ENCODE peak calls at places on chromosomes 11 and 22, in nine cellular contexts. One of them, this sample, is unnamed.

GRCh38 chr11:58913685-58914084 is 25.6 kb upstream of the GLYATL1 start:
- DNase-seq in T-helper 2 cell: no peak
- DNase-seq in hypothalamus: no peak
- DNase-seq in NCI-H1930: no peak
- DNase-seq in pancreas: no peak
- DNase-seq in ELR: no peak
- DNase-seq in NCI-H524 treated with DMSO at 0.1 percent for 48 hours: no peak
- DNase-seq in MCF 10A: no peak
- DNase-seq in iPS-NIHi11: no peak
- DNase-seq in this sample: no peak

GRCh38 chr11:102118937-102119336 is 8.7 kb downstream of the YAP1 start:
- DNase-seq in NCI-H1930: no peak
- DNase-seq in T-helper 2 cell: no peak
- DNase-seq in MCF 10A: no peak
- DNase-seq in iPS-NIHi11: no peak
- DNase-seq in ELR: no peak
- DNase-seq in hypothalamus: no peak
- DNase-seq in pancreas: no peak
- DNase-seq in NCI-H524 treated with DMSO at 0.1 percent for 48 hours: no peak
- DNase-seq in this sample: no peak

GRCh38 chr11:20357150-20357549 is 6.4 kb upstream of the HTATIP2 start:
- DNase-seq in MCF 10A: no peak
- DNase-seq in pancreas: no peak
- DNase-seq in iPS-NIHi11: no peak
- DNase-seq in T-helper 2 cell: no peak
- DNase-seq in NCI-H524 treated with DMSO at 0.1 percent for 48 hours: no peak
- DNase-seq in ELR: no peak
- DNase-seq in NCI-H1930: no peak
- DNase-seq in hypothalamus: no peak
- DNase-seq in this sample: no peak

GRCh38 chr11:43712676-43713075 is 32.1 kb downstream of the HSD17B12 start:
- DNase-seq in pancreas: no peak
- DNase-seq in hypothalamus: no peak
- DNase-seq in T-helper 2 cell: no peak
- DNase-seq in NCI-H524 treated with DMSO at 0.1 percent for 48 hours: no peak
- DNase-seq in ELR: peak; percentile 73
- DNase-seq in MCF 10A: no peak
- DNase-seq in NCI-H1930: no peak
- DNase-seq in iPS-NIHi11: no peak
- DNase-seq in this sample: no peak

GRCh38 chr22:47406180-47406723 is 643.8 kb downstream of the TBC1D22A start:
- DNase-seq in iPS-NIHi11: no peak
- DNase-seq in MCF 10A: no peak
- DNase-seq in hypothalamus: no peak
- DNase-seq in NCI-H524 treated with DMSO at 0.1 percent for 48 hours: no peak
- DNase-seq in NCI-H1930: no peak
- DNase-seq in ELR: no peak
- DNase-seq in T-helper 2 cell: no peak
- DNase-seq in pancreas: no peak
- DNase-seq in this sample: no peak

GRCh38 chr11:376531-377173 is 7.4 kb downstream of the B4GALNT4 start:
- DNase-seq in iPS-NIHi11: no peak
- DNase-seq in MCF 10A: no peak
- DNase-seq in pancreas: no peak
- DNase-seq in NCI-H1930: no peak
- DNase-seq in ELR: no peak
- DNase-seq in NCI-H524 treated with DMSO at 0.1 percent for 48 hours: no peak
- DNase-seq in T-helper 2 cell: no peak
- DNase-seq in hypothalamus: no peak
- DNase-seq in this sample: no peak

GRCh38 chr11:34439521-34440258 is 956 bp downstream of the CAT start:
- DNase-seq in ELR: no peak
- DNase-seq in hypothalamus: no peak
- DNase-seq in pancreas: no peak
- DNase-seq in NCI-H1930: no peak
- DNase-seq in MCF 10A: no peak
- DNase-seq in NCI-H524 treated with DMSO at 0.1 percent for 48 hours: no peak
- DNase-seq in T-helper 2 cell: peak; percentile 8
- DNase-seq in iPS-NIHi11: no peak
- DNase-seq in this sample: no peak

GRCh38 chr11:110121204-110121603 is 28.0 kb downstream of the ZC3H12C start:
- DNase-seq in hypothalamus: no peak
- DNase-seq in NCI-H1930: no peak
- DNase-seq in MCF 10A: peak; percentile 71
- DNase-seq in pancreas: no peak
- DNase-seq in T-helper 2 cell: no peak
- DNase-seq in NCI-H524 treated with DMSO at 0.1 percent for 48 hours: no peak
- DNase-seq in ELR: peak; percentile 78
- DNase-seq in iPS-NIHi11: no peak
- DNase-seq in this sample: no peak

GRCh38 chr11:129951201-129951882 is 51.3 kb downstream of the PRDM10 start:
- DNase-seq in iPS-NIHi11: no peak
- DNase-seq in T-helper 2 cell: no peak
- DNase-seq in pancreas: no peak
- DNase-seq in NCI-H1930: no peak
- DNase-seq in NCI-H524 treated with DMSO at 0.1 percent for 48 hours: no peak
- DNase-seq in hypothalamus: no peak
- DNase-seq in ELR: no peak
- DNase-seq in MCF 10A: no peak
- DNase-seq in this sample: no peak

GRCh38 chr22:48336339-48337060 is 1491.2 kb downstream of the BRD1 start:
- DNase-seq in iPS-NIHi11: no peak
- DNase-seq in hypothalamus: no peak
- DNase-seq in MCF 10A: no peak
- DNase-seq in NCI-H1930: no peak
- DNase-seq in T-helper 2 cell: no peak
- DNase-seq in pancreas: no peak
- DNase-seq in ELR: no peak
- DNase-seq in NCI-H524 treated with DMSO at 0.1 percent for 48 hours: no peak
- DNase-seq in this sample: no peak

GRCh38 chr11:110432713-110433392 is 3.1 kb downstream of the FDX1 start:
- DNase-seq in ELR: peak; percentile 20
- DNase-seq in iPS-NIHi11: no peak
- DNase-seq in T-helper 2 cell: no peak
- DNase-seq in hypothalamus: no peak
- DNase-seq in NCI-H524 treated with DMSO at 0.1 percent for 48 hours: no peak
- DNase-seq in MCF 10A: no peak
- DNase-seq in pancreas: no peak
- DNase-seq in NCI-H1930: no peak
- DNase-seq in this sample: no peak

GRCh38 chr11:12174145-12175143 is 64.1 kb downstream of the MICAL2 start:
- DNase-seq in NCI-H1930: no peak
- DNase-seq in ELR: peak; percentile 84
- DNase-seq in pancreas: no peak
- DNase-seq in T-helper 2 cell: peak; percentile 96
- DNase-seq in hypothalamus: no peak
- DNase-seq in iPS-NIHi11: no peak
- DNase-seq in NCI-H524 treated with DMSO at 0.1 percent for 48 hours: no peak
- DNase-seq in MCF 10A: peak; percentile 53
- DNase-seq in this sample: peak; percentile 59

GRCh38 chr22:27475548-27475897 is 326.0 kb downstream of the MN1 start:
- DNase-seq in pancreas: no peak
- DNase-seq in hypothalamus: no peak
- DNase-seq in iPS-NIHi11: no peak
- DNase-seq in NCI-H524 treated with DMSO at 0.1 percent for 48 hours: no peak
- DNase-seq in ELR: peak; percentile 40
- DNase-seq in MCF 10A: no peak
- DNase-seq in NCI-H1930: no peak
- DNase-seq in T-helper 2 cell: no peak
- DNase-seq in this sample: no peak

GRCh38 chr11:45211732-45212131 is 65.3 kb downstream of the PRDM11 start:
- DNase-seq in pancreas: no peak
- DNase-seq in NCI-H1930: no peak
- DNase-seq in hypothalamus: no peak
- DNase-seq in ELR: peak; percentile 8
- DNase-seq in MCF 10A: no peak
- DNase-seq in NCI-H524 treated with DMSO at 0.1 percent for 48 hours: no peak
- DNase-seq in T-helper 2 cell: no peak
- DNase-seq in iPS-NIHi11: no peak
- DNase-seq in this sample: no peak

GRCh38 chr11:78800089-78800690 is 225.5 kb upstream of the NARS2 start:
- DNase-seq in ELR: no peak
- DNase-seq in iPS-NIHi11: no peak
- DNase-seq in T-helper 2 cell: no peak
- DNase-seq in hypothalamus: no peak
- DNase-seq in MCF 10A: no peak
- DNase-seq in NCI-H524 treated with DMSO at 0.1 percent for 48 hours: no peak
- DNase-seq in pancreas: no peak
- DNase-seq in NCI-H1930: no peak
- DNase-seq in this sample: no peak

GRCh38 chr22:45290410-45290936 is 5.7 kb downstream of the UPK3A start:
- DNase-seq in hypothalamus: peak; percentile 38
- DNase-seq in iPS-NIHi11: peak; percentile 49
- DNase-seq in pancreas: no peak
- DNase-seq in MCF 10A: peak; percentile 74
- DNase-seq in NCI-H1930: no peak
- DNase-seq in T-helper 2 cell: peak; percentile 32
- DNase-seq in NCI-H524 treated with DMSO at 0.1 percent for 48 hours: peak; percentile 62
- DNase-seq in ELR: peak; percentile 60
- DNase-seq in this sample: no peak

GRCh38 chr22:27358096-27358870 is 443.3 kb downstream of the MN1 start:
- DNase-seq in pancreas: no peak
- DNase-seq in MCF 10A: no peak
- DNase-seq in iPS-NIHi11: no peak
- DNase-seq in hypothalamus: no peak
- DNase-seq in T-helper 2 cell: no peak
- DNase-seq in ELR: no peak
- DNase-seq in NCI-H1930: peak; percentile 91
- DNase-seq in NCI-H524 treated with DMSO at 0.1 percent for 48 hours: no peak
- DNase-seq in this sample: no peak

GRCh38 chr22:41140365-41140957 is 48.1 kb downstream of the EP300 start:
- DNase-seq in pancreas: no peak
- DNase-seq in T-helper 2 cell: no peak
- DNase-seq in iPS-NIHi11: no peak
- DNase-seq in NCI-H1930: no peak
- DNase-seq in MCF 10A: no peak
- DNase-seq in hypothalamus: no peak
- DNase-seq in ELR: no peak
- DNase-seq in NCI-H524 treated with DMSO at 0.1 percent for 48 hours: no peak
- DNase-seq in this sample: no peak

GRCh38 chr11:46642627-46643335 is 25.4 kb downstream of the ATG13 start:
- DNase-seq in T-helper 2 cell: no peak
- DNase-seq in ELR: no peak
- DNase-seq in NCI-H1930: no peak
- DNase-seq in MCF 10A: no peak
- DNase-seq in iPS-NIHi11: no peak
- DNase-seq in pancreas: no peak
- DNase-seq in NCI-H524 treated with DMSO at 0.1 percent for 48 hours: no peak
- DNase-seq in hypothalamus: no peak
- DNase-seq in this sample: no peak

GRCh38 chr22:28442951-28443876 is 236.4 kb downstream of the TTC28 start:
- DNase-seq in iPS-NIHi11: peak; percentile 78
- DNase-seq in ELR: peak; percentile 63
- DNase-seq in MCF 10A: no peak
- DNase-seq in pancreas: peak; percentile 73
- DNase-seq in NCI-H524 treated with DMSO at 0.1 percent for 48 hours: no peak
- DNase-seq in hypothalamus: peak; percentile 78
- DNase-seq in T-helper 2 cell: peak; percentile 32
- DNase-seq in NCI-H1930: no peak
- DNase-seq in this sample: no peak

GRCh38 chr11:28581286-28582242 is 473.4 kb downstream of the METTL15 start:
- DNase-seq in T-helper 2 cell: no peak
- DNase-seq in MCF 10A: peak; percentile 16
- DNase-seq in ELR: peak; percentile 70
- DNase-seq in NCI-H1930: no peak
- DNase-seq in iPS-NIHi11: no peak
- DNase-seq in NCI-H524 treated with DMSO at 0.1 percent for 48 hours: no peak
- DNase-seq in pancreas: no peak
- DNase-seq in hypothalamus: no peak
- DNase-seq in this sample: no peak

GRCh38 chr11:82174610-82175009 is 559.1 kb downstream of the FAM181B start:
- DNase-seq in T-helper 2 cell: no peak
- DNase-seq in NCI-H524 treated with DMSO at 0.1 percent for 48 hours: no peak
- DNase-seq in MCF 10A: peak; percentile 19
- DNase-seq in pancreas: no peak
- DNase-seq in ELR: peak; percentile 0
- DNase-seq in iPS-NIHi11: peak; percentile 12
- DNase-seq in NCI-H1930: no peak
- DNase-seq in hypothalamus: no peak
- DNase-seq in this sample: no peak

GRCh38 chr11:119262668-119263351 is 54.1 kb downstream of the MCAM start:
- DNase-seq in ELR: peak; percentile 82
- DNase-seq in T-helper 2 cell: peak; percentile 65
- DNase-seq in NCI-H1930: no peak
- DNase-seq in MCF 10A: peak; percentile 32
- DNase-seq in hypothalamus: no peak
- DNase-seq in NCI-H524 treated with DMSO at 0.1 percent for 48 hours: no peak
- DNase-seq in pancreas: no peak
- DNase-seq in iPS-NIHi11: no peak
- DNase-seq in this sample: no peak

GRCh38 chr11:67665537-67666302 is 8.7 kb downstream of the ALDH3B2 start:
- DNase-seq in NCI-H1930: no peak
- DNase-seq in pancreas: peak; percentile 55
- DNase-seq in NCI-H524 treated with DMSO at 0.1 percent for 48 hours: no peak
- DNase-seq in T-helper 2 cell: no peak
- DNase-seq in iPS-NIHi11: peak; percentile 67
- DNase-seq in ELR: peak; percentile 29
- DNase-seq in hypothalamus: no peak
- DNase-seq in MCF 10A: peak; percentile 27
- DNase-seq in this sample: no peak

GRCh38 chr22:33921576-33922181 is 1.4 kb upstream of the LARGE1 start:
- DNase-seq in T-helper 2 cell: peak; percentile 33
- DNase-seq in MCF 10A: peak; percentile 26
- DNase-seq in pancreas: peak; percentile 51
- DNase-seq in ELR: no peak
- DNase-seq in NCI-H1930: peak; percentile 37
- DNase-seq in hypothalamus: peak; percentile 69
- DNase-seq in NCI-H524 treated with DMSO at 0.1 percent for 48 hours: peak; percentile 44
- DNase-seq in iPS-NIHi11: peak; percentile 71
- DNase-seq in this sample: peak; percentile 78

GRCh38 chr11:106495046-106495445 is 417.6 kb downstream of the AASDHPPT start:
- DNase-seq in pancreas: no peak
- DNase-seq in ELR: peak; percentile 37
- DNase-seq in hypothalamus: no peak
- DNase-seq in T-helper 2 cell: no peak
- DNase-seq in MCF 10A: no peak
- DNase-seq in iPS-NIHi11: no peak
- DNase-seq in NCI-H524 treated with DMSO at 0.1 percent for 48 hours: no peak
- DNase-seq in NCI-H1930: no peak
- DNase-seq in this sample: no peak

GRCh38 chr11:57977709-57978108 is 46.0 kb upstream of the OR9Q1 start:
- DNase-seq in ELR: no peak
- DNase-seq in NCI-H524 treated with DMSO at 0.1 percent for 48 hours: no peak
- DNase-seq in iPS-NIHi11: no peak
- DNase-seq in MCF 10A: no peak
- DNase-seq in T-helper 2 cell: no peak
- DNase-seq in pancreas: peak; percentile 27
- DNase-seq in NCI-H1930: no peak
- DNase-seq in hypothalamus: no peak
- DNase-seq in this sample: no peak

GRCh38 chr22:50325444-50326224 is 1.2 kb downstream of the DENND6B start:
- DNase-seq in NCI-H1930: no peak
- DNase-seq in MCF 10A: no peak
- DNase-seq in NCI-H524 treated with DMSO at 0.1 percent for 48 hours: no peak
- DNase-seq in hypothalamus: no peak
- DNase-seq in iPS-NIHi11: peak; percentile 1
- DNase-seq in ELR: no peak
- DNase-seq in T-helper 2 cell: no peak
- DNase-seq in pancreas: no peak
- DNase-seq in this sample: no peak

GRCh38 chr11:8262552-8263108 is 1.0 kb downstream of the LMO1 start:
- DNase-seq in pancreas: peak; percentile 38
- DNase-seq in iPS-NIHi11: peak; percentile 83
- DNase-seq in T-helper 2 cell: peak; percentile 58
- DNase-seq in hypothalamus: peak; percentile 51
- DNase-seq in NCI-H524 treated with DMSO at 0.1 percent for 48 hours: no peak
- DNase-seq in ELR: peak; percentile 55
- DNase-seq in MCF 10A: peak; percentile 37
- DNase-seq in NCI-H1930: peak; percentile 46
- DNase-seq in this sample: peak; percentile 35

GRCh38 chr22:50171965-50172421 is 1.5 kb downstream of the PANX2 start:
- DNase-seq in T-helper 2 cell: no peak
- DNase-seq in NCI-H1930: no peak
- DNase-seq in MCF 10A: no peak
- DNase-seq in NCI-H524 treated with DMSO at 0.1 percent for 48 hours: no peak
- DNase-seq in pancreas: no peak
- DNase-seq in ELR: no peak
- DNase-seq in hypothalamus: no peak
- DNase-seq in iPS-NIHi11: no peak
- DNase-seq in this sample: peak; percentile 8

GRCh38 chr11:120828847-120829246 is 195.1 kb upstream of the TBCEL start:
- DNase-seq in hypothalamus: no peak
- DNase-seq in pancreas: no peak
- DNase-seq in ELR: no peak
- DNase-seq in NCI-H524 treated with DMSO at 0.1 percent for 48 hours: no peak
- DNase-seq in MCF 10A: no peak
- DNase-seq in NCI-H1930: no peak
- DNase-seq in iPS-NIHi11: no peak
- DNase-seq in T-helper 2 cell: no peak
- DNase-seq in this sample: no peak

This sample was measured in GM06990.